ENCODE peak calls at places on chromosomes 2 and 18, in five cellular contexts. E, H, P, I and Z are unnamed samples.

GRCh38 chr2:223959688-223960087 is 2.4 kb downstream of the MRPL44 start:
- DNase-seq in I (no peak), P (no peak), H (no peak), E (no peak), Z (no peak)

GRCh38 chr18:45625596-45625995 is 10.3 kb downstream of the SLC14A2 start:
- DNase-seq in H (no peak), I (no peak), E (no peak), P (no peak), Z (no peak)

GRCh38 chr2:81304154-81304830 is 999.7 kb upstream of the LRRTM1 start:
- DNase-seq in H (peak), P (no peak), I (no peak), E (no peak), Z (peak)

GRCh38 chr2:217654173-217654572 is 348.6 kb downstream of the TNS1 start:
- DNase-seq in P (no peak), H (no peak), I (no peak), E (no peak), Z (no peak)

GRCh38 chr2:29841386-29842004 is 79.9 kb downstream of the ALK start:
- DNase-seq in I (peak), P (no peak), E (no peak), H (peak), Z (no peak)

GRCh38 chr2:239555566-239555895 is 154.7 kb upstream of the HDAC4 start:
- DNase-seq in H (no peak), I (no peak), P (no peak), E (no peak), Z (no peak)

GRCh38 chr2:197097578-197098366 is 171.3 kb upstream of the PGAP1 start:
- DNase-seq in H (no peak), P (no peak), E (no peak), I (peak), Z (peak)

GRCh38 chr2:181894381-181894780 is 2.9 kb downstream of the ITPRID2 start:
- DNase-seq in I (no peak), H (no peak), P (no peak), E (no peak), Z (no peak)

GRCh38 chr2:38671303-38671702 is 5.4 kb downstream of the GALM start:
- DNase-seq in P (no peak), I (no peak), H (no peak), E (no peak), Z (no peak)

GRCh38 chr2:96267159-96267971 is 1.3 kb downstream of the CIAO1 start:
- DNase-seq in P (peak), H (peak), E (no peak), I (no peak), Z (no peak)

GRCh38 chr18:48878471-48878870 is 72.3 kb downstream of the SMAD7 start:
- DNase-seq in P (no peak), E (no peak), I (no peak), H (no peak), Z (no peak)

GRCh38 chr18:51668101-51668500 is 470.6 kb upstream of the MEX3C start:
- DNase-seq in H (peak), P (no peak), I (peak), E (peak), Z (no peak)

GRCh38 chr18:44761812-44762211 is 81.1 kb downstream of the SETBP1 start:
- DNase-seq in I (no peak), H (no peak), E (no peak), P (no peak), Z (no peak)

GRCh38 chr2:96102596-96103387 is 13.6 kb downstream of the ADRA2B start:
- DNase-seq in H (no peak), I (no peak), P (no peak), E (no peak), Z (no peak)

GRCh38 chr2:137208361-137208973 is 443.1 kb downstream of the THSD7B start:
- DNase-seq in I (peak), P (no peak), E (no peak), H (no peak), Z (peak)

GRCh38 chr2:98518106-98518505 is 73.4 kb downstream of the INPP4A start:
- DNase-seq in H (peak), P (peak), I (no peak), E (no peak), Z (no peak)

GRCh38 chr2:133952420-133952819 is 301.5 kb upstream of the MGAT5 start:
- DNase-seq in I (no peak), E (no peak), H (no peak), P (no peak), Z (no peak)

GRCh38 chr2:83006991-83007390 is 1452.1 kb downstream of the SUCLG1 start:
- DNase-seq in I (no peak), H (no peak), E (no peak), P (no peak), Z (no peak)

GRCh38 chr2:10355471-10356458 is 53.1 kb downstream of the HPCAL1 start:
- DNase-seq in P (no peak), H (no peak), E (no peak), I (no peak), Z (no peak)

GRCh38 chr2:232518844-232519243 is 1.3 kb upstream of the PRSS56 start:
- DNase-seq in I (no peak), H (no peak), E (no peak), P (no peak), Z (no peak)

GRCh38 chr2:241629762-241630435 is 7.1 kb downstream of the THAP4 start:
- DNase-seq in I (peak), E (no peak), H (no peak), P (no peak), Z (no peak)

GRCh38 chr2:222690564-222691200 is 19.2 kb downstream of the MOGAT1 start:
- DNase-seq in E (peak), H (peak), I (peak), P (peak), Z (no peak)

GRCh38 chr2:151302879-151303278 is 13.4 kb upstream of the NMI start:
- DNase-seq in I (peak), P (no peak), H (no peak), E (no peak), Z (no peak)

GRCh38 chr2:217789003-217789735 is 213.6 kb downstream of the TNS1 start:
- DNase-seq in H (peak), P (peak), I (peak), E (peak), Z (no peak)

GRCh38 chr2:33589444-33589843 is 9.7 kb downstream of the FAM98A start:
- DNase-seq in I (no peak), P (no peak), E (no peak), H (no peak), Z (no peak)

GRCh38 chr2:208781166-208781565 is 374.6 kb downstream of the PTH2R start:
- DNase-seq in E (no peak), P (no peak), H (no peak), I (no peak), Z (no peak)

GRCh38 chr2:118974103-118974911 is 32.3 kb downstream of the MARCO start:
- DNase-seq in I (peak), P (no peak), E (no peak), H (no peak), Z (no peak)

GRCh38 chr2:219737270-219737691 is 109.9 kb downstream of the SLC4A3 start:
- DNase-seq in E (no peak), P (no peak), I (no peak), H (peak), Z (no peak)

GRCh38 chr2:38474833-38475566 is 97.9 kb upstream of the ATL2 start:
- DNase-seq in H (no peak), P (no peak), E (no peak), I (no peak), Z (no peak)

GRCh38 chr2:65877331-65877791 is 445.0 kb upstream of the SPRED2 start:
- DNase-seq in E (no peak), I (peak), P (no peak), H (no peak), Z (no peak)

GRCh38 chr2:157466764-157467163 is 22.9 kb upstream of the CYTIP start:
- DNase-seq in I (no peak), P (no peak), H (no peak), E (no peak), Z (no peak)

GRCh38 chr18:44178476-44178875 is 502.2 kb upstream of the SETBP1 start:
- DNase-seq in P (no peak), H (no peak), I (peak), E (no peak), Z (no peak)

GRCh38 chr2:26363323-26363722 is 16.7 kb upstream of the ADGRF3 start:
- DNase-seq in P (no peak), E (no peak), H (no peak), I (peak), Z (no peak)

GRCh38 chr2:181374741-181375675 is 82.2 kb upstream of the ITGA4 start:
- DNase-seq in E (no peak), H (no peak), P (no peak), I (peak), Z (no peak)

GRCh38 chr2:183991973-183992372 is 606.4 kb upstream of the ZNF804A start:
- DNase-seq in I (no peak), E (no peak), P (no peak), H (no peak), Z (no peak)

GRCh38 chr18:66046025-66046602 is 295.3 kb downstream of the CDH7 start:
- DNase-seq in E (no peak), H (no peak), P (no peak), I (no peak), Z (no peak)

GRCh38 chr2:195686564-195686963 is 29.5 kb downstream of the SLC39A10 start:
- DNase-seq in I (no peak), P (no peak), E (no peak), H (no peak), Z (no peak)